ENCODE peak calls at places on chromosome 5, in four cellular contexts. One of them, this sample, is unnamed.

GRCh38 chr5:73633060-73633459 is 7.1 kb downstream of the ARHGEF28 start:
- DNase-seq in CD8-positive, alpha-beta T cell: no peak
- DNase-seq in heart right ventricle: no peak
- DNase-seq in IMR-90: no peak
- DNase-seq in this sample: no peak

GRCh38 chr5:53568868-53569267 is 8.4 kb downstream of the NDUFS4 start:
- DNase-seq in IMR-90: peak; percentile 23
- DNase-seq in heart right ventricle: no peak
- DNase-seq in CD8-positive, alpha-beta T cell: no peak
- DNase-seq in this sample: no peak

GRCh38 chr5:88113429-88113828 is 155.2 kb downstream of the TMEM161B start:
- DNase-seq in CD8-positive, alpha-beta T cell: no peak
- DNase-seq in IMR-90: no peak
- DNase-seq in heart right ventricle: no peak
- DNase-seq in this sample: no peak

GRCh38 chr5:110770286-110770685 is 31.5 kb downstream of the SLC25A46 start:
- DNase-seq in CD8-positive, alpha-beta T cell: no peak
- DNase-seq in heart right ventricle: no peak
- DNase-seq in IMR-90: no peak
- DNase-seq in this sample: no peak

GRCh38 chr5:39424751-39425524 is at the start of gene DAB2:
- DNase-seq in CD8-positive, alpha-beta T cell: peak; percentile 33
- DNase-seq in IMR-90: peak; percentile 96
- DNase-seq in heart right ventricle: peak; percentile 90
- DNase-seq in this sample: peak; percentile 47

GRCh38 chr5:67089200-67089725 is 107.3 kb downstream of the CD180 start:
- DNase-seq in IMR-90: peak; percentile 65
- DNase-seq in heart right ventricle: no peak
- DNase-seq in CD8-positive, alpha-beta T cell: no peak
- DNase-seq in this sample: peak; percentile 49

GRCh38 chr5:67807116-67807888 is 408.3 kb upstream of the PIK3R1 start:
- DNase-seq in heart right ventricle: no peak
- DNase-seq in IMR-90: no peak
- DNase-seq in CD8-positive, alpha-beta T cell: no peak
- DNase-seq in this sample: peak; percentile 3

GRCh38 chr5:137128012-137128411 is 371.1 kb downstream of the SPOCK1 start:
- DNase-seq in heart right ventricle: no peak
- DNase-seq in IMR-90: no peak
- DNase-seq in CD8-positive, alpha-beta T cell: no peak
- DNase-seq in this sample: no peak

GRCh38 chr5:76473676-76474075 is 70.6 kb downstream of the IQGAP2 start:
- DNase-seq in IMR-90: no peak
- DNase-seq in heart right ventricle: no peak
- DNase-seq in CD8-positive, alpha-beta T cell: peak; percentile 86
- DNase-seq in this sample: no peak

GRCh38 chr5:115321309-115321708 is 24.9 kb upstream of the CCDC112 start:
- DNase-seq in heart right ventricle: no peak
- DNase-seq in IMR-90: peak; percentile 23
- DNase-seq in CD8-positive, alpha-beta T cell: no peak
- DNase-seq in this sample: peak; percentile 76

GRCh38 chr5:91178461-91178860 is 204.7 kb downstream of the ARRDC3 start:
- DNase-seq in heart right ventricle: no peak
- DNase-seq in IMR-90: peak; percentile 64
- DNase-seq in CD8-positive, alpha-beta T cell: no peak
- DNase-seq in this sample: no peak

GRCh38 chr5:14218480-14218879 is 75.3 kb downstream of the TRIO start:
- DNase-seq in IMR-90: no peak
- DNase-seq in heart right ventricle: no peak
- DNase-seq in CD8-positive, alpha-beta T cell: no peak
- DNase-seq in this sample: no peak
- H3K4me1 ChIP-seq in IMR-90: peaks cover 48% of the 10 kb centered on the region
- H3K4me1 ChIP-seq in heart right ventricle: peaks cover 52% of the 10 kb centered on the region
- H3K4me1 ChIP-seq in CD8-positive, alpha-beta T cell: no peaks in the 10 kb centered on the region
- H3K4me1 ChIP-seq in this sample: peaks cover 14% of the 10 kb centered on the region

GRCh38 chr5:80174790-80175189 is 81.1 kb downstream of the SERINC5 start:
- DNase-seq in CD8-positive, alpha-beta T cell: no peak
- DNase-seq in heart right ventricle: no peak
- DNase-seq in IMR-90: no peak
- DNase-seq in this sample: no peak

GRCh38 chr5:80170117-80170535 is 85.7 kb downstream of the SERINC5 start:
- DNase-seq in IMR-90: no peak
- DNase-seq in heart right ventricle: no peak
- DNase-seq in CD8-positive, alpha-beta T cell: no peak
- DNase-seq in this sample: no peak

GRCh38 chr5:80172067-80172690 is 83.7 kb downstream of the SERINC5 start:
- DNase-seq in IMR-90: no peak
- DNase-seq in heart right ventricle: no peak
- DNase-seq in CD8-positive, alpha-beta T cell: no peak
- DNase-seq in this sample: no peak

GRCh38 chr5:80177236-80177635 is 78.6 kb downstream of the SERINC5 start:
- DNase-seq in CD8-positive, alpha-beta T cell: no peak
- DNase-seq in IMR-90: no peak
- DNase-seq in heart right ventricle: no peak
- DNase-seq in this sample: no peak

DNA sequence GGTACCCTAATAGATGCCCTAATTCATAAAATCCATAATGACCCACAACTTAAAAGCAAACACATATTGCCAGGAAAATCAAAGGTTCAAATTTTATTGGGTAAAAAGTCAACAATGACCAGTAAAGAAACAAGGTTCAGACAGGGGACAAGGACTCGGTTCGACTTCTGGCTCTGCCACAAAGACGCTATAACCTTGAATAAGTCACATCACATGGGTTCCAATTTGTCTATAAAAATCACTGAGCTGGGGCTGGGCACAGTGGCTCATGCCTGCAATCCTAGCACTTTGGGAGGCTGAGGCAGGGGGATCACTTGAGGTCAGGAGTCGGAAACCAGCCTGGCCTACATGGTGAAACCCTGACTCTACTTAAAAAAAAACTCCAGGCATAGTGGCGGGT is 80.5 kb downstream of the SERINC5 start:
- DNase-seq in IMR-90: no peak
- DNase-seq in CD8-positive, alpha-beta T cell: no peak
- DNase-seq in heart right ventricle: no peak
- DNase-seq in this sample: no peak
- TF ChIP-seq CTCF in IMR-90: no peak
- TF ChIP-seq CTCF in CD8-positive, alpha-beta T cell: no peak
- TF ChIP-seq CTCF in heart right ventricle: no peak
- TF ChIP-seq CTCF in this sample: no peak

DNA sequence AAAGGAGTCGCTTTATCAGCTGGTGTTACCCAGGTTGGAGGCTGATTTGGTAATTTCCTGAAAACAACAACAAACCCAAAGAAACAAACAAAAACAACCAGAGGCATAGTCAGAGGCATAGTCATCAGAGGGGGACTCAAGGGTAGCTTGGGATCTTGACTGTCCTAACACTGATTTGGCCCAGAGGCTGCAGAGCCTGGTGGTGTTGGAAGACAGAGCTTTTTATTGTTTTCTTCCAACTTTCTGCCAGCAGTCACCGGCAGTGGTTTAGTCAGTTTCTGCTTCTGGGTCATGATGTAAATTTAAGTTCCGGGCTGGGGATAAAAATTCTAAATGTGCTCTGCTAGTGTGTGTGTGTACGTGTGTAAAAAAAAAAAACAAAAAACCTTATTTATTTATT is 23.5 kb upstream of the NKX2-5 start:
- DNase-seq in CD8-positive, alpha-beta T cell: no peak
- DNase-seq in heart right ventricle: no peak
- DNase-seq in IMR-90: no peak
- DNase-seq in this sample: no peak
- H3K27me3 ChIP-seq in CD8-positive, alpha-beta T cell: no peaks in the 10 kb centered on the region
- H3K27me3 ChIP-seq in heart right ventricle: peaks cover 21% of the 10 kb centered on the region
- H3K27me3 ChIP-seq in IMR-90: peaks cover 75% of the 10 kb centered on the region
- H3K27me3 ChIP-seq in this sample: peaks cover 72% of the 10 kb centered on the region

GRCh38 chr5:172424111-172424490 is 30.2 kb downstream of the SH3PXD2B start:
- DNase-seq in CD8-positive, alpha-beta T cell: no peak
- DNase-seq in heart right ventricle: no peak
- DNase-seq in IMR-90: no peak
- DNase-seq in this sample: no peak
- H3K4me1 ChIP-seq in CD8-positive, alpha-beta T cell: no peaks in the 10 kb centered on the region
- H3K4me1 ChIP-seq in heart right ventricle: peaks cover 9% of the 10 kb centered on the region
- H3K4me1 ChIP-seq in IMR-90: peaks cover 33% of the 10 kb centered on the region
- H3K4me1 ChIP-seq in this sample: peaks cover 21% of the 10 kb centered on the region

GRCh38 chr5:83441752-83442151 is 29.8 kb upstream of the VCAN start:
- DNase-seq in IMR-90: no peak
- DNase-seq in CD8-positive, alpha-beta T cell: no peak
- DNase-seq in heart right ventricle: no peak
- DNase-seq in this sample: no peak

GRCh38 chr5:83433891-83434290 is 37.7 kb upstream of the VCAN start:
- DNase-seq in heart right ventricle: no peak
- DNase-seq in IMR-90: peak; percentile 13
- DNase-seq in CD8-positive, alpha-beta T cell: no peak
- DNase-seq in this sample: no peak

GRCh38 chr5:83440826-83441225 is 30.7 kb upstream of the VCAN start:
- DNase-seq in CD8-positive, alpha-beta T cell: no peak
- DNase-seq in heart right ventricle: no peak
- DNase-seq in IMR-90: peak; percentile 2
- DNase-seq in this sample: no peak

GRCh38 chr5:83434929-83435328 is 36.6 kb upstream of the VCAN start:
- DNase-seq in CD8-positive, alpha-beta T cell: no peak
- DNase-seq in heart right ventricle: no peak
- DNase-seq in IMR-90: no peak
- DNase-seq in this sample: no peak

DNA sequence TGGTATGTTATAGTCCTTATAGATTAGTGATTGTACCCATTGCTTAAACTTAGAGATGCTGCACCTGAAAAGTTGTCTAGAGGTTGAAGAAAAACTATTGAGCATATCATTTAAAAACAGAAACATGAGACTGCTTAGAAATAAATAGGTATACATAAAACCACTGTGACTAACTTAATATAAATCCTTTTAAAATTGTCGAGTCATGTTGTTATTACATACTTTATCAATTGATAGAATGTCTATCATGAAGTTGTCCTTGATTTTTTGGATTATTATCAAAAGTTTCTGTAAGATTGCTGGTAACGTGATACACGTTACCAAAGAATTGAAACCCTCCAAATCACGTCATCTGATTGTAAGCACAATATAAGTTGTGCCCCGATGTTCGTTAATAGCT is 35.3 kb upstream of the VCAN start:
- DNase-seq in IMR-90: no peak
- DNase-seq in CD8-positive, alpha-beta T cell: no peak
- DNase-seq in heart right ventricle: no peak
- DNase-seq in this sample: no peak
- TF ChIP-seq CTCF in IMR-90: no peak
- TF ChIP-seq CTCF in CD8-positive, alpha-beta T cell: no peak
- TF ChIP-seq CTCF in heart right ventricle: no peak
- TF ChIP-seq CTCF in this sample: no peak

DNA sequence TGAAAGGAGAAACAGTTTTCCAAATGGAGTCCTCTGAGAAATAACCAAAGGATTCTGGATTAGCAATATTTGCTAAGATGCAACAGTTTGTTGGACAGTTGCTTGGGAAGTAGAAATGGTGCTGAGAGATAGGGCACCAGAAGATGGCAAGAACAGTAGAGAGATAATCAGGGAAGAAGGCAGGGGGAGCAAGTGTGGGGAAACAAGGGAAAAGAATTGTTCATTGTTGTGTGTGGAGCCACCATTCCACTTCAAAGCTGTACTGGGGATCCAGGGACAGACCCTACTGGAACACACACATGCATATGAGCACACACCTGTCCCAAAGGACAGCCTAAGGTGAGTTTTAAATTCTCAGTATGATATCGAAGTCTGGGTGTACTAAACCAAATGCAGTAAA is 152.5 kb downstream of the ZNF608 start:
- DNase-seq in CD8-positive, alpha-beta T cell: no peak
- DNase-seq in heart right ventricle: no peak
- DNase-seq in IMR-90: no peak
- DNase-seq in this sample: no peak
- H3K27me3 ChIP-seq in CD8-positive, alpha-beta T cell: no peaks in the 10 kb centered on the region
- H3K27me3 ChIP-seq in heart right ventricle: no peaks in the 10 kb centered on the region
- H3K27me3 ChIP-seq in IMR-90: no peaks in the 10 kb centered on the region
- H3K27me3 ChIP-seq in this sample: no peaks in the 10 kb centered on the region

GRCh38 chr5:176902102-176902814 is 3.1 kb upstream of the HK3 start:
- DNase-seq in IMR-90: no peak
- DNase-seq in heart right ventricle: no peak
- DNase-seq in CD8-positive, alpha-beta T cell: no peak
- DNase-seq in this sample: no peak

GRCh38 chr5:176899946-176900782 is 1.0 kb upstream of the HK3 start:
- DNase-seq in IMR-90: peak; percentile 5
- DNase-seq in heart right ventricle: no peak
- DNase-seq in CD8-positive, alpha-beta T cell: no peak
- DNase-seq in this sample: no peak

GRCh38 chr5:176899296-176899891 is at the start of gene HK3:
- DNase-seq in IMR-90: no peak
- DNase-seq in heart right ventricle: no peak
- DNase-seq in CD8-positive, alpha-beta T cell: no peak
- DNase-seq in this sample: no peak

GRCh38 chr5:176901260-176902101 is 2.3 kb upstream of the HK3 start:
- DNase-seq in heart right ventricle: no peak
- DNase-seq in IMR-90: peak; percentile 15
- DNase-seq in CD8-positive, alpha-beta T cell: no peak
- DNase-seq in this sample: peak; percentile 8

GRCh38 chr5:176900783-176901204 is 1.6 kb upstream of the HK3 start:
- DNase-seq in IMR-90: no peak
- DNase-seq in heart right ventricle: no peak
- DNase-seq in CD8-positive, alpha-beta T cell: no peak
- DNase-seq in this sample: no peak
- H3K4me1 ChIP-seq in IMR-90: no peaks in the 10 kb centered on the region
- H3K4me1 ChIP-seq in heart right ventricle: peaks cover 6% of the 10 kb centered on the region
- H3K4me1 ChIP-seq in CD8-positive, alpha-beta T cell: peaks cover 9% of the 10 kb centered on the region
- H3K4me1 ChIP-seq in this sample: no peaks in the 10 kb centered on the region

GRCh38 chr5:171573451-171574160 is 154.2 kb downstream of the FGF18 start:
- DNase-seq in heart right ventricle: no peak
- DNase-seq in CD8-positive, alpha-beta T cell: no peak
- DNase-seq in IMR-90: no peak
- DNase-seq in this sample: no peak
- TF ChIP-seq CTCF in heart right ventricle: no peak
- TF ChIP-seq CTCF in CD8-positive, alpha-beta T cell: no peak
- TF ChIP-seq CTCF in IMR-90: no peak
- TF ChIP-seq CTCF in this sample: no peak

DNA sequence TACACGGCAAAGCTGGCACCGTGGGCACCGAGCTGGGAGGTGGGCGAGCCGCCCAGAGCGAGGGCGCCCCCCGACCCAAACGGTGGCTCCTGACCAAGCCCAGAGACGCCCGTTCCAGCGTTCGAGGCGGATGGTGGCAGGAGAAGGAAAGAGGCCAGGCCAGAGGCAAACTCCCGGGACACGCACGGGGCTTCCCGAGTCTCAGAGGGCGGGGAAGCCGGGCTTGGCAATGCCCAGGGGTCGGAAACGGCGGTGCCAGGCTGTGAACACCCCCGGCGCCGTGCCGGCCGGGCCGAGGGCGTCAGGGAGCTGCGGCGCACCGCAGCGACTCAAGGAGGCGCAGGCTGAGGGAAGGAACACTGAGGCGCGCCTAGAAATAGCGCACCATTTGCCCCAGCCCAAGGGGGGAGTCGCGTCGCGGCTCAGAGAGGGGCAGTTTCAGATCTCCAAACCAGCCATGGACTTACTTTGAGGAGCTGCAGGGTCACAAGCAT is 397 bp downstream of the SPRY4 start:
- DNase-seq in CD8-positive, alpha-beta T cell: no peak
- DNase-seq in heart right ventricle: no peak
- DNase-seq in IMR-90: no peak
- DNase-seq in this sample: no peak
- H3K27me3 ChIP-seq in CD8-positive, alpha-beta T cell: peaks cover 20% of the 10 kb centered on the region
- H3K27me3 ChIP-seq in heart right ventricle: peaks cover 4% of the 10 kb centered on the region
- H3K27me3 ChIP-seq in IMR-90: no peaks in the 10 kb centered on the region
- H3K27me3 ChIP-seq in this sample: no peaks in the 10 kb centered on the region

This sample was measured in foreskin keratinocyte.